ENCODE peak calls at places on chromosome 12, in eight cellular contexts. N is breast epithelium, R is left lung, O is suprapubic skin, I is MG63, G is body of pancreas, D is tibial nerve, S is right lobe of liver. Q is an unnamed sample. For H3K9me3, the result is how much of the 10 kb centered on the place peaks cover.

GRCh38 chr12:7460375-7461259 is 16.7 kb upstream of the CD163L1 start:
- DNase-seq in N (no peak), G (peak), S (no peak), I (peak), D (no peak), R (no peak), O (no peak), Q (peak)

GRCh38 chr12:106238146-106238545 is 9.7 kb downstream of the CKAP4 start:
- DNase-seq in I (no peak), N (no peak), D (no peak), O (peak), S (peak), G (no peak), R (no peak), Q (no peak)

GRCh38 chr12:124454735-124455134 is 112.7 kb downstream of the NCOR2 start:
- DNase-seq in G (no peak), N (no peak), I (no peak), D (no peak), O (no peak), S (no peak), R (no peak), Q (no peak)

GRCh38 chr12:123270380-123271181 is 1.1 kb downstream of the CDK2AP1 start:
- DNase-seq in R (peak), G (no peak), N (no peak), D (no peak), S (no peak), O (no peak), I (peak), Q (no peak)

GRCh38 chr12:129911437-129912049 is 7.7 kb upstream of the TMEM132D start:
- DNase-seq in D (no peak), R (no peak), S (peak), O (no peak), N (no peak), G (peak), I (peak), Q (peak)

GRCh38 chr12:127393896-127394295 is 873.1 kb upstream of the TMEM132C start:
- DNase-seq in D (no peak), S (no peak), N (no peak), R (no peak), G (no peak), O (no peak), I (peak), Q (no peak)

GRCh38 chr12:91381309-91381804 is 198.7 kb upstream of the DCN start:
- DNase-seq in O (no peak), R (no peak), I (peak), D (no peak), G (peak), N (peak), S (no peak), Q (peak)

GRCh38 chr12:122250047-122250446 is 16.2 kb downstream of the VPS33A start:
- DNase-seq in N (no peak), D (no peak), I (no peak), G (no peak), O (no peak), R (no peak), S (no peak), Q (no peak)

GRCh38 chr12:113844495-113845175 is 121.5 kb downstream of the RBM19 start:
- DNase-seq in N (no peak), O (no peak), S (no peak), R (no peak), D (no peak), I (no peak), G (no peak), Q (no peak)

GRCh38 chr12:85007836-85008235 is 28.2 kb downstream of the TSPAN19 start:
- DNase-seq in S (no peak), R (no peak), G (peak), I (peak), O (no peak), D (no peak), N (no peak), Q (no peak)

GRCh38 chr12:32126720-32127119 is 20.1 kb downstream of the BICD1 start:
- DNase-seq in D (no peak), G (no peak), R (no peak), O (no peak), I (no peak), N (no peak), S (no peak), Q (no peak)

GRCh38 chr12:127070512-127071157 is 1196.3 kb upstream of the TMEM132C start:
- DNase-seq in O (no peak), D (no peak), R (no peak), N (no peak), I (no peak), G (no peak), S (no peak), Q (no peak)

GRCh38 chr12:2974560-2974971 is 15.4 kb downstream of the TEAD4 start:
- DNase-seq in I (peak), S (no peak), R (no peak), G (no peak), O (no peak), N (no peak), D (no peak), Q (no peak)

GRCh38 chr12:103928736-103929050 is 1.5 kb upstream of the HSP90B1 start:
- DNase-seq in D (no peak), G (no peak), S (no peak), N (no peak), I (no peak), R (peak), O (no peak), Q (no peak)

DNA sequence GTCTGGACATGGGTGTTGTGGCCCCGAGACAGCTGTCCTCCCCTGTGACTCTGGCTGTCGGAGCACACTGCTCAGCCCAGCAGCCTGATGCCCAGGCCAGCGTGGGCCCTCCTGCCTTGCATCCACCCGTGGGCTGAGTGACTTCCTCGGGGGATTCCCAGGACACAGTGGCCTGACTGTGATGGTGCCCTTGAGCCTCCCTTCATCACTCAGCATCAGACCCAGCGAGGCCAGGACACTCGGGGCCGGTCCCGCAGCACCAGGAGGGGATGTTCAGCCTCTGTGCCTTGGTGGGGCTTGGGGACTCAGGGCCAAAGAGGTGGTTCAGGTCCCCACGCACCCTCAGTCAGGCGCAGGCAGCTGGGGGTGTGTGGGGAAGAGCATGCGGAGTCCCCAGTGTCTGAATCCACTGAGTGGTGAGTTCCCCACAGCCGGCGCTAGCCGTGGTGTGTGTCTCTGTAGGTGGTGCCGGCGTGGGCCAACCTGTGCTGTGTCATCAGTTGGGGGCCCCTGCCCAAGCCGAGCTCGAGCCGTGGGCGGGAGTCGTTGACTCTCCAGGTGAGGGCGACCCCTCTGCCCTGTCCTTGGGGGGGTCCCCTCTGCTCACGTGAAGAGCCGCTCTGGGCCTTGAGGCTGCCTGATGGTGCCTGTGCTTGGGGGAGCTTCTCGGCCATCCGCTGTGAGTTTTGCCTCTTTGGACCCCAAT is 185.8 kb downstream of the ADGRD1 start:
- DNase-seq in R (peak), N (no peak), S (peak), D (no peak), G (no peak), I (no peak), O (no peak), Q (no peak)
- H3K9me3 ChIP-seq in R (under half), N (under half), S (under half), D (under half), G (under half), I (under half), O (under half), Q (under half)

GRCh38 chr12:24447678-24448077 is 498.2 kb upstream of the SOX5 start:
- DNase-seq in R (no peak), G (no peak), N (no peak), S (no peak), D (no peak), O (no peak), I (no peak), Q (no peak)

GRCh38 chr12:24444634-24445033 is 495.2 kb upstream of the SOX5 start:
- DNase-seq in G (no peak), O (no peak), S (no peak), R (no peak), I (no peak), D (no peak), N (no peak), Q (no peak)
- H3K9me3 ChIP-seq in G (under half), O (under half), S (under half), R (under half), I (under half), D (under half), N (under half), Q (under half)

DNA sequence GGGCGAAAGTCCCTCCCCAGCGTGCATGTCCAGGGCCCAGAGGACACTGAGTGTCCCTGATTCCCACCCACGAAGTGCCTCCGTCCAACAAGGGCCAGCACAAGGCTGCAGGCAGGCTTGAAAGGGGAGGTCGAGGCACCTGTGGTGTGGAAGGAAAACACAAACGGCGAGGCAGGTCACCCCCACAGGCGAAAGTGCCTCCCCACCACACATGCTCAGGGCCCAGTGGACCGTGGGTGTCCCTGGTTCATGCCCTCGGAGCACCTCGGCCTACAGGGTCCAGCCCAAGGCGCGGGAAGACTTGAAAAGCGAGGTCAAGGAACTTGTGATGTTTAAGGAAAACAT is 370.4 kb downstream of the ALG10 start:
- DNase-seq in I (no peak), R (no peak), D (no peak), N (no peak), G (no peak), S (peak), O (no peak), Q (no peak)
- H3K9me3 ChIP-seq in I (under half), R (half or more), D (under half), N (half or more), G (under half), S (under half), O (under half), Q (under half)

GRCh38 chr12:60935981-60936761 is 1324.0 kb upstream of the USP15 start:
- DNase-seq in S (no peak), I (no peak), D (no peak), R (no peak), O (no peak), N (no peak), G (no peak), Q (no peak)
- H3K9me3 ChIP-seq in S (under half), I (under half), D (under half), R (under half), O (under half), N (under half), G (under half), Q (under half)

GRCh38 chr12:37565112-37565511 is 751.5 kb upstream of the ALG10B start:
- DNase-seq in S (no peak), O (no peak), D (no peak), R (no peak), I (no peak), G (no peak), N (no peak), Q (no peak)
- H3K9me3 ChIP-seq in S (under half), O (under half), D (under half), R (under half), I (under half), G (under half), N (under half), Q (under half)

DNA sequence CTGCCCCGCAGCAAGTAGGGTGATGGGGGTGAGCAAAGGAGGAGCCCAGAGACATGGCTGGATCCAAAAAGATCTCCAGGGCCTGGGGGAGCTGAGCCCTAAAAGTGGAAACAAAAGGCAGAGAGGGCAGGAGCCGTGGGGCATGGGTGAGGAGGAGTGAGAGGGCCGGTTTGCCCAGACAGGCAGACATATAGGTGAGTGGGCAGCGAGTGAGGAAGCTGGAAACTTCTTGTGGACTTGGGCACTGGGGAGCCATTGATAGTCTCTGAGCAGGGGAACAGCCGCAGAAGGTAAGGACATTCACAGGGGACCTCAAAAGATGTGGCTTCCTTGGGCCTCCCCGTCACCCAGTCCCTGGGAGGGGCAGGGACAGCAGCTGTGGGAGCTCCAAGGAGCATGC is 16.8 kb upstream of the TMEM119 start:
- DNase-seq in D (no peak), O (no peak), I (no peak), G (no peak), R (peak), N (no peak), S (no peak), Q (no peak)
- H3K9me3 ChIP-seq in D (under half), O (under half), I (under half), G (under half), R (under half), N (under half), S (under half), Q (under half)

DNA sequence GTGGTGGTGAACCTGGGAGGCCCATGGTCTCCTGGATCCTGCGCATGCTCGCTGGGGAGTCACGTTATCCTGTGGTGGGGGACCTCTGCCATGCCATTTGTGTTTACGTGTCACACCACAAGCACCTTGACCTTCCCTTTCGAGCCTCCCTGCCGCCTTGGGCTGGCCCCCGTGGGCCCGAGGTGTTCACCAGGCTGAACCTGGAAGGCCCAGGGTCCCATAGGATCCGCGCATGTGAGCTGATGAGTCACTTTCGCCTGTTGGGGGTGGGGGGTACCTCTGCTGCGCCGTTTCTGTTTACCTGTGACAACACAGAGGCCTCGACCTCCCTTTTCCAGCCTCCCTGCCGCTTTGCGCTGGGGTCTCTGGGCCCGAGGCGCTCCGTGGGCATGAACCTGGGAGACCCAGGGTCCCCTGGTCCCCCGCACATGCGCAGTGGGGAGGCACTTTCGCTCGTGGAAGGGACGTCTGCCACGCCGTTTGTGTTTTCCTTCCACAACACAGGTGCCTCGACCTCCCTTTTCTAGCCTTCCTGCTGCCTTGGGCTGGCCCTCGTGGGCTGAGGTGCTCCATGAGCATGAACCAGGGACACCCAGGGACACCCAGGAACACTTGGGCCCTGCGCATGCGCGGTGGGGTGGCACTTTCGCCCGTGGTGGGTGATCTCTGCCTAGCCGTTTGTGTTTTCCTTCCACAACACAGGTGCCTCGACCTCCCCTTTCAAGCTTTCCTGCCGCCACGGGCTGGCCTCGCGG is 334.1 kb downstream of the ALG10 start:
- DNase-seq in S (no peak), N (no peak), I (no peak), R (no peak), D (no peak), G (no peak), O (no peak), Q (no peak)
- H3K9me3 ChIP-seq in S (under half), N (half or more), I (under half), R (half or more), D (under half), G (under half), O (under half), Q (under half)

DNA sequence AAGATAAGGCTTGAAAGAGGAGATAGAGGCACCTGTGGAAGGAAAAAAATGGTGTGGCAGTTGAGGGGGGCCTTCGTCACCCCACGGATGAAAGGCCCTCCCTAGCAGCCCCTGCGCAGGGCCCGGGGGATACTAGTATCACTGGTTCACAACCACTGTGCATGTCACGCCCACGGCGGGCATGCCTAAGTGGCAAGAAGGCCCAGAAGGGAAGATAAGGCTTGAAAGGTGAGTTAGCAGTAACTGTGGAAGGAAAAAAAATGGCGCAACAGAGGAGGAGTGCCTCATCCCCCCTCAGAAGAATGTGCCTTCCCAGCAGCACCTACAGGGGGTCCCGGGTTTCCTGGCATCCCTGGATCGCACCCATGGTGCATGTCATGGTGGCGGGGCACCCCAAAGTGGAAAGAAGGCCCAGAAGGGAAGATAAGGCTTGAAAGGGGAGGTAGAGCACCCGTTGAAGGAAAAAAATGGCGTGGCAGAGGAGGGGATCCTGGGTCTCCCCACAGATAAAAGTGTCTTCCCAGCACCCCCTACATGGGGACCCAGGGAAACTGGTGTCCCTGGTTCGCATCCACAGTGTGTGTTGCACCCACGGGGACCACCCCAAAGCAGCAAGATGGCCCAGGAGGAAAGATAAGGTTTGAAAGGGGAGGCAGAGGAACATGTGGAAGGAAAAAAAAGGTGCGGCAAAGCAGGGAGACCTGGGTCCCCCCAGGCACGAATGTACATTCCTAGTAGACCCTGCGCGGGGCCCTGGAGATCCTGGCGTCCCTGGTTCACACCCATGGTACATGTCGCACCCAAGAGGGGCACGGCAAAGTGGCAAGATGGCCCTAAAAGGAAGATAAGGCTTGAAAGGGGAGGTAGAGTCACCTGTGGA is 279.2 kb downstream of the ALG10 start:
- DNase-seq in N (no peak), R (peak), S (no peak), D (no peak), O (no peak), G (no peak), I (no peak), Q (no peak)
- H3K9me3 ChIP-seq in N (half or more), R (half or more), S (under half), D (under half), O (under half), G (under half), I (under half), Q (under half)